ENCODE peak calls at places on chromosomes 11 and 22, in eight cellular contexts. One of them, this sample, is unnamed. For H3K27me3, the result is how much of the 10 kb centered on the place peaks cover.

GRCh38 chr11:126925321-126926093 is 75.1 kb downstream of the KIRREL3 start:
- DNase-seq in stomach: no peak
- DNase-seq in ovary: no peak
- DNase-seq in sigmoid colon: no peak
- DNase-seq in K562: no peak
- DNase-seq in SK-N-SH: no peak
- DNase-seq in GM12878: no peak
- DNase-seq in transverse colon: no peak
- DNase-seq in this sample: no peak

GRCh38 chr11:71914127-71914526 is 14.3 kb downstream of the XNDC1N start:
- DNase-seq in transverse colon: no peak
- DNase-seq in ovary: no peak
- DNase-seq in K562: no peak
- DNase-seq in sigmoid colon: no peak
- DNase-seq in SK-N-SH: no peak
- DNase-seq in stomach: no peak
- DNase-seq in GM12878: no peak
- DNase-seq in this sample: no peak

GRCh38 chr22:41532908-41533825 is 11.1 kb downstream of the POLR3H start:
- DNase-seq in stomach: peak
- DNase-seq in SK-N-SH: peak
- DNase-seq in sigmoid colon: peak
- DNase-seq in K562: peak
- DNase-seq in transverse colon: peak
- DNase-seq in ovary: peak
- DNase-seq in GM12878: no peak
- DNase-seq in this sample: peak

GRCh38 chr11:2447253-2447950 is 2.6 kb downstream of the KCNQ1 start:
- DNase-seq in ovary: peak
- DNase-seq in stomach: no peak
- DNase-seq in sigmoid colon: no peak
- DNase-seq in K562: no peak
- DNase-seq in GM12878: no peak
- DNase-seq in SK-N-SH: no peak
- DNase-seq in transverse colon: no peak
- DNase-seq in this sample: no peak

GRCh38 chr11:124745835-124746620 is 6.0 kb downstream of the VSIG2 start:
- DNase-seq in SK-N-SH: no peak
- DNase-seq in sigmoid colon: no peak
- DNase-seq in transverse colon: peak
- DNase-seq in stomach: no peak
- DNase-seq in ovary: no peak
- DNase-seq in GM12878: no peak
- DNase-seq in K562: no peak
- DNase-seq in this sample: no peak

GRCh38 chr22:48366591-48366990 is 1461.1 kb downstream of the BRD1 start:
- DNase-seq in sigmoid colon: peak
- DNase-seq in SK-N-SH: no peak
- DNase-seq in GM12878: no peak
- DNase-seq in ovary: no peak
- DNase-seq in stomach: peak
- DNase-seq in transverse colon: peak
- DNase-seq in K562: no peak
- DNase-seq in this sample: no peak

GRCh38 chr11:111978028-111978771 is 41.1 kb downstream of the DIXDC1 start:
- DNase-seq in transverse colon: peak
- DNase-seq in sigmoid colon: peak
- DNase-seq in K562: peak
- DNase-seq in stomach: no peak
- DNase-seq in SK-N-SH: peak
- DNase-seq in ovary: peak
- DNase-seq in GM12878: no peak
- DNase-seq in this sample: peak

GRCh38 chr11:129316781-129317180 is 58.9 kb upstream of the BARX2 start:
- DNase-seq in ovary: no peak
- DNase-seq in GM12878: no peak
- DNase-seq in K562: no peak
- DNase-seq in sigmoid colon: no peak
- DNase-seq in stomach: no peak
- DNase-seq in transverse colon: no peak
- DNase-seq in SK-N-SH: no peak
- DNase-seq in this sample: no peak

GRCh38 chr11:131595812-131596211 is 225.4 kb downstream of the NTM start:
- DNase-seq in sigmoid colon: no peak
- DNase-seq in ovary: no peak
- DNase-seq in transverse colon: no peak
- DNase-seq in SK-N-SH: no peak
- DNase-seq in stomach: no peak
- DNase-seq in GM12878: no peak
- DNase-seq in K562: no peak
- DNase-seq in this sample: no peak

GRCh38 chr11:67098799-67099198 is 20.3 kb upstream of the KDM2A start:
- DNase-seq in stomach: no peak
- DNase-seq in GM12878: no peak
- DNase-seq in sigmoid colon: no peak
- DNase-seq in SK-N-SH: no peak
- DNase-seq in ovary: no peak
- DNase-seq in transverse colon: no peak
- DNase-seq in K562: no peak
- DNase-seq in this sample: no peak

DNA sequence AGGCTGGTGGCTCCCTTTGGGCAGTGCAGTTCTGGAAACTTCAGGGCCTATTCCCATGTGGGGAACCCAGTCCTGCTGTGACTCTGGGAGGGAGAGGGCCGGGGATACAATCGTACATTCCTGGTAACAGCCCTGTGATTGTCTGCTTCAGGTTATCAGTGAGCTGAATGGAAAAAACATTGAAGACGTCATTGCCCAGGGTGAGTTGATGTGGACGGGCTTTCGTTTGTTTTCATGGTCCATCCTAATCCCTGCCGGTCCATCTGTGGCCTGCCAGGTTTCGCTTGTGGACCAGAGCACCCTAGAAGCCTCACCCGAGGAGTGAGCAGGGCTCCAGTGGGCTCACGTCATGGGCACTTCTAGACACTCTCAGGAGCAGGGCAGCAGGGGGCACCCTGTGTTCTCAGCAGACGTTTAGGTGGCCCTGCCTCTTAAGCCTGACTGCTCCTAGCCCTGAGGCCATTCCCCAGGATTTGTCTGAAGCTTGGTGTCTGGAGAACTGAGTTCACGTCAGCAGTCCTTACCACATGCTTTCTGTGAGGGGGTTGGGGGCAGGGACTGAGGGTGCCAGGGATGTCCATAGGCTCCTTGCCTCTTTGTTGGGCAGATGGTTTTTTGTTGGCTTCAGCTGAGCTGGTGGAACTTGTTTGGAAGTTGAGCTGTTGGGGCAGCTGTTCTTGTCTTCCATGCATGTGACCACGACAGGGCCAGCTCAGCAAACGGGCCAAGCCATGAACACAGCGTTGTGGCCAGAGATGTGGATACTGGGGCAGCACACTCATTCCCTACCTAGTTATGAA is 1.9 kb downstream of the RPLP2 start:
- DNase-seq in stomach: no peak
- DNase-seq in transverse colon: no peak
- DNase-seq in ovary: no peak
- DNase-seq in sigmoid colon: no peak
- DNase-seq in K562: no peak
- DNase-seq in GM12878: no peak
- DNase-seq in SK-N-SH: no peak
- DNase-seq in this sample: no peak
- H3K4me3 ChIP-seq in stomach: no peak
- H3K4me3 ChIP-seq in transverse colon: peak
- H3K4me3 ChIP-seq in ovary: no peak
- H3K4me3 ChIP-seq in sigmoid colon: no peak
- H3K4me3 ChIP-seq in K562: peak
- H3K4me3 ChIP-seq in GM12878: peak
- H3K4me3 ChIP-seq in SK-N-SH: peak
- H3K4me3 ChIP-seq in this sample: no peak

GRCh38 chr11:65808744-65809341 is 22.0 kb downstream of the OVOL1 start:
- DNase-seq in SK-N-SH: no peak
- DNase-seq in GM12878: no peak
- DNase-seq in sigmoid colon: no peak
- DNase-seq in ovary: no peak
- DNase-seq in K562: no peak
- DNase-seq in stomach: no peak
- DNase-seq in transverse colon: no peak
- DNase-seq in this sample: no peak

GRCh38 chr11:65802841-65803240 is 16.0 kb downstream of the OVOL1 start:
- DNase-seq in K562: no peak
- DNase-seq in stomach: no peak
- DNase-seq in sigmoid colon: no peak
- DNase-seq in SK-N-SH: no peak
- DNase-seq in GM12878: peak
- DNase-seq in transverse colon: no peak
- DNase-seq in ovary: no peak
- DNase-seq in this sample: no peak

GRCh38 chr11:65806972-65807371 is 20.1 kb downstream of the OVOL1 start:
- DNase-seq in K562: no peak
- DNase-seq in SK-N-SH: no peak
- DNase-seq in GM12878: no peak
- DNase-seq in sigmoid colon: no peak
- DNase-seq in ovary: no peak
- DNase-seq in stomach: no peak
- DNase-seq in transverse colon: no peak
- DNase-seq in this sample: no peak

GRCh38 chr11:65801153-65801987 is 14.5 kb downstream of the OVOL1 start:
- DNase-seq in sigmoid colon: no peak
- DNase-seq in K562: no peak
- DNase-seq in ovary: no peak
- DNase-seq in transverse colon: no peak
- DNase-seq in SK-N-SH: no peak
- DNase-seq in stomach: no peak
- DNase-seq in GM12878: no peak
- DNase-seq in this sample: no peak

GRCh38 chr11:65803797-65804492 is 17.1 kb downstream of the OVOL1 start:
- DNase-seq in ovary: no peak
- DNase-seq in GM12878: no peak
- DNase-seq in SK-N-SH: no peak
- DNase-seq in stomach: no peak
- DNase-seq in K562: no peak
- DNase-seq in transverse colon: no peak
- DNase-seq in sigmoid colon: peak
- DNase-seq in this sample: no peak
- H3K27me3 ChIP-seq in ovary: under half
- H3K27me3 ChIP-seq in GM12878: under half
- H3K27me3 ChIP-seq in SK-N-SH: under half
- H3K27me3 ChIP-seq in stomach: half or more
- H3K27me3 ChIP-seq in K562: under half
- H3K27me3 ChIP-seq in transverse colon: half or more
- H3K27me3 ChIP-seq in sigmoid colon: half or more
- H3K27me3 ChIP-seq in this sample: under half

DNA sequence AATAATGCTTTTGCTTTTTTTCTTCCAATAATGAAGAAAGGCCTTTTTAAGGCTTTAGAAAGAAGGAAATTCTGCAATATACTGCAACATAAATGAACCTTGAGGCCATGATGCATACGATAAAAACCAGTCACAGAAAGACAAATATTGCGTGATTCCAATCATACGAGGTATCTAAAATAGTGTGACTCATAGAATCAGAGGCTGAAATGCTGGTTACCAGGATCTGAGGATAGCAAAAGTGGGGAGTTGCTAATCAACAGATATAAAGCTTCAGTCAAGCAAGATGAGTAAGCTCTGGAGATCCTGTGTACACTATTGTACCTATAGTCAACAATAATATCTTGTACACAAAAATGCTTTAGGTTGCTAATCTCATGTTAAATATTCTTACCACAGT is 24.2 kb downstream of the MS4A6A start:
- DNase-seq in K562: no peak
- DNase-seq in transverse colon: no peak
- DNase-seq in sigmoid colon: no peak
- DNase-seq in SK-N-SH: no peak
- DNase-seq in stomach: no peak
- DNase-seq in GM12878: no peak
- DNase-seq in ovary: no peak
- DNase-seq in this sample: no peak
- TF ChIP-seq EP300 in K562: no peak
- TF ChIP-seq EP300 in transverse colon: no peak
- TF ChIP-seq EP300 in sigmoid colon: no peak
- TF ChIP-seq EP300 in SK-N-SH: no peak
- TF ChIP-seq EP300 in stomach: no peak
- TF ChIP-seq EP300 in GM12878: no peak
- TF ChIP-seq EP300 in ovary: no peak
- TF ChIP-seq EP300 in this sample: no peak

GRCh38 chr22:34861787-34862186 is 204.2 kb upstream of the ISX start:
- DNase-seq in sigmoid colon: no peak
- DNase-seq in K562: no peak
- DNase-seq in GM12878: no peak
- DNase-seq in stomach: no peak
- DNase-seq in ovary: no peak
- DNase-seq in SK-N-SH: no peak
- DNase-seq in transverse colon: no peak
- DNase-seq in this sample: no peak
- H3K4me3 ChIP-seq in sigmoid colon: no peak
- H3K4me3 ChIP-seq in K562: no peak
- H3K4me3 ChIP-seq in GM12878: no peak
- H3K4me3 ChIP-seq in stomach: no peak
- H3K4me3 ChIP-seq in ovary: no peak
- H3K4me3 ChIP-seq in SK-N-SH: no peak
- H3K4me3 ChIP-seq in transverse colon: no peak
- H3K4me3 ChIP-seq in this sample: no peak

GRCh38 chr11:118608268-118609214 is 1.1 kb downstream of the PHLDB1 start:
- DNase-seq in SK-N-SH: peak
- DNase-seq in stomach: peak
- DNase-seq in transverse colon: peak
- DNase-seq in sigmoid colon: peak
- DNase-seq in ovary: peak
- DNase-seq in K562: peak
- DNase-seq in GM12878: no peak
- DNase-seq in this sample: peak

GRCh38 chr11:118606157-118606843 is 1.1 kb upstream of the PHLDB1 start:
- DNase-seq in sigmoid colon: peak
- DNase-seq in stomach: peak
- DNase-seq in ovary: peak
- DNase-seq in SK-N-SH: no peak
- DNase-seq in K562: no peak
- DNase-seq in transverse colon: no peak
- DNase-seq in GM12878: no peak
- DNase-seq in this sample: no peak

GRCh38 chr11:118606844-118607228 is 579 bp upstream of the PHLDB1 start:
- DNase-seq in transverse colon: no peak
- DNase-seq in stomach: peak
- DNase-seq in K562: no peak
- DNase-seq in SK-N-SH: no peak
- DNase-seq in ovary: no peak
- DNase-seq in GM12878: no peak
- DNase-seq in sigmoid colon: no peak
- DNase-seq in this sample: no peak

GRCh38 chr11:118609380-118610219 is 2.2 kb downstream of the PHLDB1 start:
- DNase-seq in sigmoid colon: peak
- DNase-seq in stomach: peak
- DNase-seq in GM12878: no peak
- DNase-seq in ovary: peak
- DNase-seq in K562: no peak
- DNase-seq in SK-N-SH: no peak
- DNase-seq in transverse colon: no peak
- DNase-seq in this sample: no peak

GRCh38 chr11:118607401-118608267 is at the start of gene PHLDB1:
- DNase-seq in sigmoid colon: peak
- DNase-seq in K562: peak
- DNase-seq in GM12878: no peak
- DNase-seq in ovary: peak
- DNase-seq in transverse colon: peak
- DNase-seq in SK-N-SH: peak
- DNase-seq in stomach: peak
- DNase-seq in this sample: peak
- H3K27me3 ChIP-seq in sigmoid colon: under half
- H3K27me3 ChIP-seq in K562: under half
- H3K27me3 ChIP-seq in GM12878: under half
- H3K27me3 ChIP-seq in ovary: under half
- H3K27me3 ChIP-seq in transverse colon: under half
- H3K27me3 ChIP-seq in SK-N-SH: under half
- H3K27me3 ChIP-seq in stomach: under half
- H3K27me3 ChIP-seq in this sample: under half